ENCODE peak calls at places on chromosomes 3 and 15, in ten cellular contexts. One of them, this sample, is unnamed.

GRCh38 chr3:136862953-136863352 is 945 bp downstream of the NCK1 start:
- DNase-seq in left ventricle myocardium inferior: no peak
- DNase-seq in prostate gland: no peak
- DNase-seq in AG04449: no peak
- DNase-seq in GM12865: no peak
- DNase-seq in A673: peak; percentile 12
- DNase-seq in aorta: no peak
- DNase-seq in OCI-LY7: no peak
- DNase-seq in effector memory CD4-positive, alpha-beta T cell: no peak
- DNase-seq in mammary epithelial cell: no peak
- DNase-seq in this sample: no peak

GRCh38 chr3:178404966-178405365 is 131.3 kb upstream of the KCNMB2 start:
- DNase-seq in GM12865: no peak
- DNase-seq in aorta: no peak
- DNase-seq in A673: no peak
- DNase-seq in OCI-LY7: no peak
- DNase-seq in prostate gland: no peak
- DNase-seq in effector memory CD4-positive, alpha-beta T cell: no peak
- DNase-seq in mammary epithelial cell: no peak
- DNase-seq in left ventricle myocardium inferior: no peak
- DNase-seq in AG04449: no peak
- DNase-seq in this sample: no peak

GRCh38 chr3:124812291-124813265 is 74.6 kb downstream of the ITGB5 start:
- DNase-seq in aorta: peak; percentile 86
- DNase-seq in effector memory CD4-positive, alpha-beta T cell: no peak
- DNase-seq in A673: peak; percentile 69
- DNase-seq in mammary epithelial cell: peak; percentile 56
- DNase-seq in prostate gland: no peak
- DNase-seq in OCI-LY7: no peak
- DNase-seq in GM12865: no peak
- DNase-seq in AG04449: peak; percentile 94
- DNase-seq in left ventricle myocardium inferior: peak; percentile 70
- DNase-seq in this sample: no peak

GRCh38 chr15:43127752-43128151 is 5.6 kb upstream of the TMEM62 start:
- DNase-seq in mammary epithelial cell: no peak
- DNase-seq in A673: peak; percentile 97
- DNase-seq in GM12865: no peak
- DNase-seq in effector memory CD4-positive, alpha-beta T cell: no peak
- DNase-seq in aorta: no peak
- DNase-seq in left ventricle myocardium inferior: no peak
- DNase-seq in prostate gland: peak; percentile 42
- DNase-seq in OCI-LY7: no peak
- DNase-seq in AG04449: no peak
- DNase-seq in this sample: no peak

GRCh38 chr3:129003578-129004112 is 2.5 kb downstream of the EFCC1 start:
- DNase-seq in prostate gland: peak; percentile 37
- DNase-seq in left ventricle myocardium inferior: no peak
- DNase-seq in A673: no peak
- DNase-seq in aorta: no peak
- DNase-seq in mammary epithelial cell: peak; percentile 48
- DNase-seq in OCI-LY7: no peak
- DNase-seq in effector memory CD4-positive, alpha-beta T cell: peak; percentile 29
- DNase-seq in AG04449: no peak
- DNase-seq in GM12865: peak; percentile 13
- DNase-seq in this sample: no peak

GRCh38 chr3:170585937-170586310 is at the start of gene SLC7A14:
- DNase-seq in GM12865: no peak
- DNase-seq in mammary epithelial cell: no peak
- DNase-seq in OCI-LY7: no peak
- DNase-seq in aorta: no peak
- DNase-seq in A673: no peak
- DNase-seq in AG04449: no peak
- DNase-seq in prostate gland: no peak
- DNase-seq in left ventricle myocardium inferior: no peak
- DNase-seq in effector memory CD4-positive, alpha-beta T cell: no peak
- DNase-seq in this sample: no peak

GRCh38 chr15:67067930-67068542 is 2.6 kb downstream of the SMAD3 start:
- DNase-seq in GM12865: peak; percentile 65
- DNase-seq in OCI-LY7: no peak
- DNase-seq in aorta: no peak
- DNase-seq in left ventricle myocardium inferior: no peak
- DNase-seq in AG04449: no peak
- DNase-seq in prostate gland: no peak
- DNase-seq in effector memory CD4-positive, alpha-beta T cell: no peak
- DNase-seq in A673: peak; percentile 41
- DNase-seq in mammary epithelial cell: peak; percentile 42
- DNase-seq in this sample: no peak

GRCh38 chr3:12758025-12758830 is 831 bp downstream of the TMEM40 start:
- DNase-seq in effector memory CD4-positive, alpha-beta T cell: no peak
- DNase-seq in A673: peak; percentile 62
- DNase-seq in mammary epithelial cell: peak; percentile 46
- DNase-seq in prostate gland: peak; percentile 34
- DNase-seq in AG04449: no peak
- DNase-seq in aorta: peak; percentile 82
- DNase-seq in left ventricle myocardium inferior: peak; percentile 34
- DNase-seq in GM12865: peak; percentile 52
- DNase-seq in OCI-LY7: no peak
- DNase-seq in this sample: no peak

GRCh38 chr3:84904819-84905555 is 53.8 kb upstream of the CADM2 start:
- DNase-seq in A673: no peak
- DNase-seq in effector memory CD4-positive, alpha-beta T cell: no peak
- DNase-seq in prostate gland: no peak
- DNase-seq in mammary epithelial cell: no peak
- DNase-seq in OCI-LY7: no peak
- DNase-seq in GM12865: no peak
- DNase-seq in AG04449: no peak
- DNase-seq in left ventricle myocardium inferior: no peak
- DNase-seq in aorta: peak; percentile 70
- DNase-seq in this sample: no peak

GRCh38 chr15:97995881-97996603 is 35.5 kb downstream of the ARRDC4 start:
- DNase-seq in prostate gland: no peak
- DNase-seq in effector memory CD4-positive, alpha-beta T cell: no peak
- DNase-seq in AG04449: no peak
- DNase-seq in left ventricle myocardium inferior: no peak
- DNase-seq in OCI-LY7: peak; percentile 4
- DNase-seq in A673: peak; percentile 17
- DNase-seq in aorta: no peak
- DNase-seq in mammary epithelial cell: peak; percentile 89
- DNase-seq in GM12865: peak; percentile 45
- DNase-seq in this sample: peak; percentile 31

GRCh38 chr15:59260090-59260489 is 53.4 kb downstream of the LDHAL6B start:
- DNase-seq in aorta: no peak
- DNase-seq in left ventricle myocardium inferior: no peak
- DNase-seq in mammary epithelial cell: no peak
- DNase-seq in prostate gland: no peak
- DNase-seq in OCI-LY7: no peak
- DNase-seq in GM12865: no peak
- DNase-seq in A673: no peak
- DNase-seq in effector memory CD4-positive, alpha-beta T cell: no peak
- DNase-seq in AG04449: no peak
- DNase-seq in this sample: no peak

GRCh38 chr3:159635047-159635641 is 353.5 kb upstream of the IL12A start:
- DNase-seq in aorta: no peak
- DNase-seq in AG04449: no peak
- DNase-seq in GM12865: no peak
- DNase-seq in mammary epithelial cell: peak; percentile 55
- DNase-seq in prostate gland: no peak
- DNase-seq in effector memory CD4-positive, alpha-beta T cell: no peak
- DNase-seq in left ventricle myocardium inferior: no peak
- DNase-seq in OCI-LY7: no peak
- DNase-seq in A673: no peak
- DNase-seq in this sample: no peak

GRCh38 chr3:192881159-192881786 is 36.4 kb downstream of the MB21D2 start:
- DNase-seq in effector memory CD4-positive, alpha-beta T cell: no peak
- DNase-seq in aorta: no peak
- DNase-seq in left ventricle myocardium inferior: no peak
- DNase-seq in prostate gland: no peak
- DNase-seq in mammary epithelial cell: no peak
- DNase-seq in AG04449: no peak
- DNase-seq in OCI-LY7: no peak
- DNase-seq in A673: no peak
- DNase-seq in GM12865: no peak
- DNase-seq in this sample: no peak

GRCh38 chr15:64907991-64908390 is 3.7 kb upstream of the ANKDD1A start:
- DNase-seq in A673: no peak
- DNase-seq in GM12865: no peak
- DNase-seq in left ventricle myocardium inferior: no peak
- DNase-seq in effector memory CD4-positive, alpha-beta T cell: no peak
- DNase-seq in prostate gland: no peak
- DNase-seq in aorta: no peak
- DNase-seq in mammary epithelial cell: no peak
- DNase-seq in AG04449: no peak
- DNase-seq in OCI-LY7: no peak
- DNase-seq in this sample: no peak

GRCh38 chr3:13141183-13141582 is 68.0 kb upstream of the IQSEC1 start:
- DNase-seq in effector memory CD4-positive, alpha-beta T cell: no peak
- DNase-seq in left ventricle myocardium inferior: no peak
- DNase-seq in prostate gland: no peak
- DNase-seq in mammary epithelial cell: no peak
- DNase-seq in aorta: peak; percentile 46
- DNase-seq in AG04449: no peak
- DNase-seq in GM12865: no peak
- DNase-seq in A673: no peak
- DNase-seq in OCI-LY7: no peak
- DNase-seq in this sample: no peak

GRCh38 chr3:66203275-66203674 is 17.5 kb upstream of the SLC25A26 start:
- DNase-seq in prostate gland: no peak
- DNase-seq in left ventricle myocardium inferior: no peak
- DNase-seq in effector memory CD4-positive, alpha-beta T cell: no peak
- DNase-seq in OCI-LY7: no peak
- DNase-seq in AG04449: no peak
- DNase-seq in mammary epithelial cell: no peak
- DNase-seq in aorta: no peak
- DNase-seq in GM12865: no peak
- DNase-seq in A673: no peak
- DNase-seq in this sample: no peak

DNA sequence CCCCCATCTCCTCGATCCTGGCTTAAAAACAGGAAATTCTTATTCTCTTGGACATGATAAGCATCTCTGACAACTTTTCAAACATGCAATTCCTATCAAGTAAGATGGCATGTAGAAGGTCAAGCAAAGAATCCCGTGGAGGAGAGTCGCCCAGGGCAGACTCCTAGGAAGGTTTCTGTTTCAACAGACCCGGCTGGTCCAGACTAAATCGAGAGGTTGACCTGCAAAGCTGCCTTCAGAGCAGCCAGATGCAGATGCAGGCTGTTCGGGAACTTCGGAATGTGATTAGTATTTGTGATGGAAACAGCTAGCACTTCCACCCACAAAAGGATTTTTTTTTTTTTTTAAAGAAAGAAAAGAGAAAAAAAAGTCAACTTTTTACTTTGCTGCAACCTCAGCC is 216.8 kb downstream of the NR1D2 start:
- DNase-seq in GM12865: no peak
- DNase-seq in A673: no peak
- DNase-seq in aorta: no peak
- DNase-seq in effector memory CD4-positive, alpha-beta T cell: no peak
- DNase-seq in mammary epithelial cell: no peak
- DNase-seq in left ventricle myocardium inferior: no peak
- DNase-seq in prostate gland: no peak
- DNase-seq in AG04449: no peak
- DNase-seq in OCI-LY7: no peak
- DNase-seq in this sample: no peak
- H3K4me3 ChIP-seq in GM12865: no peak overlapping the region
- H3K4me3 ChIP-seq in A673: no peak overlapping the region
- H3K4me3 ChIP-seq in aorta: no peak overlapping the region
- H3K4me3 ChIP-seq in effector memory CD4-positive, alpha-beta T cell: no peak overlapping the region
- H3K4me3 ChIP-seq in mammary epithelial cell: no peak overlapping the region
- H3K4me3 ChIP-seq in left ventricle myocardium inferior: no peak overlapping the region
- H3K4me3 ChIP-seq in prostate gland: no peak overlapping the region
- H3K4me3 ChIP-seq in AG04449: no peak overlapping the region
- H3K4me3 ChIP-seq in OCI-LY7: no peak overlapping the region
- H3K4me3 ChIP-seq in this sample: no peak overlapping the region

GRCh38 chr3:156474560-156475389 is 80.1 kb downstream of the SSR3 start:
- DNase-seq in prostate gland: no peak
- DNase-seq in AG04449: no peak
- DNase-seq in effector memory CD4-positive, alpha-beta T cell: no peak
- DNase-seq in aorta: no peak
- DNase-seq in A673: peak; percentile 39
- DNase-seq in GM12865: peak; percentile 13
- DNase-seq in mammary epithelial cell: no peak
- DNase-seq in OCI-LY7: peak; percentile 10
- DNase-seq in left ventricle myocardium inferior: no peak
- DNase-seq in this sample: no peak
- H3K4me3 ChIP-seq in prostate gland: no peak overlapping the region
- H3K4me3 ChIP-seq in AG04449: no peak overlapping the region
- H3K4me3 ChIP-seq in effector memory CD4-positive, alpha-beta T cell: no peak overlapping the region
- H3K4me3 ChIP-seq in aorta: no peak overlapping the region
- H3K4me3 ChIP-seq in A673: no peak overlapping the region
- H3K4me3 ChIP-seq in GM12865: no peak overlapping the region
- H3K4me3 ChIP-seq in mammary epithelial cell: no peak overlapping the region
- H3K4me3 ChIP-seq in OCI-LY7: no peak overlapping the region
- H3K4me3 ChIP-seq in left ventricle myocardium inferior: no peak overlapping the region
- H3K4me3 ChIP-seq in this sample: no peak overlapping the region

GRCh38 chr3:98573231-98573728 is 20.1 kb downstream of the CPOX start:
- DNase-seq in left ventricle myocardium inferior: no peak
- DNase-seq in aorta: no peak
- DNase-seq in A673: peak; percentile 55
- DNase-seq in GM12865: peak; percentile 70
- DNase-seq in mammary epithelial cell: peak; percentile 19
- DNase-seq in effector memory CD4-positive, alpha-beta T cell: no peak
- DNase-seq in OCI-LY7: peak; percentile 64
- DNase-seq in AG04449: no peak
- DNase-seq in prostate gland: no peak
- DNase-seq in this sample: no peak
- H3K4me3 ChIP-seq in left ventricle myocardium inferior: no peak overlapping the region
- H3K4me3 ChIP-seq in aorta: no peak overlapping the region
- H3K4me3 ChIP-seq in A673: no peak overlapping the region
- H3K4me3 ChIP-seq in GM12865: peak overlapping the region; percentile 56
- H3K4me3 ChIP-seq in mammary epithelial cell: no peak overlapping the region
- H3K4me3 ChIP-seq in effector memory CD4-positive, alpha-beta T cell: no peak overlapping the region
- H3K4me3 ChIP-seq in OCI-LY7: peak overlapping the region; percentile 25
- H3K4me3 ChIP-seq in AG04449: no peak overlapping the region
- H3K4me3 ChIP-seq in prostate gland: no peak overlapping the region
- H3K4me3 ChIP-seq in this sample: no peak overlapping the region

GRCh38 chr15:57284535-57284934 is 91.8 kb upstream of the CGNL1 start:
- DNase-seq in A673: no peak
- DNase-seq in GM12865: peak; percentile 35
- DNase-seq in effector memory CD4-positive, alpha-beta T cell: no peak
- DNase-seq in OCI-LY7: peak; percentile 59
- DNase-seq in prostate gland: no peak
- DNase-seq in AG04449: no peak
- DNase-seq in aorta: no peak
- DNase-seq in left ventricle myocardium inferior: no peak
- DNase-seq in mammary epithelial cell: no peak
- DNase-seq in this sample: no peak
- H3K4me3 ChIP-seq in A673: no peak overlapping the region
- H3K4me3 ChIP-seq in GM12865: no peak overlapping the region
- H3K4me3 ChIP-seq in effector memory CD4-positive, alpha-beta T cell: no peak overlapping the region
- H3K4me3 ChIP-seq in OCI-LY7: peak overlapping the region; percentile 39
- H3K4me3 ChIP-seq in prostate gland: no peak overlapping the region
- H3K4me3 ChIP-seq in AG04449: no peak overlapping the region
- H3K4me3 ChIP-seq in aorta: no peak overlapping the region
- H3K4me3 ChIP-seq in left ventricle myocardium inferior: no peak overlapping the region
- H3K4me3 ChIP-seq in mammary epithelial cell: no peak overlapping the region
- H3K4me3 ChIP-seq in this sample: no peak overlapping the region

DNA sequence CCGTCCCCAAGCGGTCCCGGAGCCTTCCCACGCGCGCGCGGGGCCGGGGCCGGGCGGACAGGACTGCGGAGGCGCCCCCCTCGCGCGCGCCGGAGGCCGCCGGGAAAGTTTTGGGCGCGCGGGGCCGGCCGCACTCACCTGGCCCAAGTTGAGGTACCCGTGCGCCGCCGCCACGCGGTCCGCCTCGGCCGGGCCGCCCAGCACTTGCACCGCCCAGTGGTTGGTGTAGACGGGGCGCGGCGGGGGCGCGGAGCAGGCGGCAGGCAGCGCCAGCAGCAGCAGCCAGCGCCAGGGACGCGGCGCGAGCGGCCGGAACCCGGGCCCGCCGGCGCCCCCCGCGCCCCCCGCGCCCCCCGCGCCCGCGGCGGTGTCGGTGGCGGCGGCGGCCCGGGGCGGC is 273 bp downstream of the PCSK6 start:
- DNase-seq in effector memory CD4-positive, alpha-beta T cell: no peak
- DNase-seq in A673: peak; percentile 50
- DNase-seq in GM12865: peak; percentile 13
- DNase-seq in OCI-LY7: no peak
- DNase-seq in AG04449: no peak
- DNase-seq in mammary epithelial cell: no peak
- DNase-seq in aorta: no peak
- DNase-seq in left ventricle myocardium inferior: peak; percentile 60
- DNase-seq in prostate gland: peak; percentile 41
- DNase-seq in this sample: no peak
- H3K4me3 ChIP-seq in effector memory CD4-positive, alpha-beta T cell: no peak overlapping the region
- H3K4me3 ChIP-seq in A673: peak overlapping the region; percentile 39
- H3K4me3 ChIP-seq in GM12865: no peak overlapping the region
- H3K4me3 ChIP-seq in OCI-LY7: no peak overlapping the region
- H3K4me3 ChIP-seq in AG04449: no peak overlapping the region
- H3K4me3 ChIP-seq in mammary epithelial cell: no peak overlapping the region
- H3K4me3 ChIP-seq in aorta: peak overlapping the region; percentile 35
- H3K4me3 ChIP-seq in left ventricle myocardium inferior: peak overlapping the region; percentile 69
- H3K4me3 ChIP-seq in prostate gland: peak overlapping the region; percentile 15
- H3K4me3 ChIP-seq in this sample: no peak overlapping the region

This sample was measured in DND-41.